ENCODE peak calls at places on chromosomes 12 and 14, in six cellular contexts. One of them, this sample, is unnamed.

GRCh38 chr12:45369065-45369464 is 153.2 kb downstream of the ANO6 start:
- DNase-seq in neural progenitor cell: no peak
- DNase-seq in transverse colon: no peak
- DNase-seq in thoracic aorta: no peak
- DNase-seq in testis: no peak
- DNase-seq in astrocyte: peak; percentile 59
- DNase-seq in this sample: no peak

GRCh38 chr12:69410571-69410970 is 51.0 kb downstream of the YEATS4 start:
- DNase-seq in neural progenitor cell: no peak
- DNase-seq in transverse colon: no peak
- DNase-seq in thoracic aorta: no peak
- DNase-seq in testis: no peak
- DNase-seq in astrocyte: no peak
- DNase-seq in this sample: no peak

GRCh38 chr14:100304825-100305445 is 1.3 kb downstream of the SLC25A29 start:
- DNase-seq in neural progenitor cell: peak; percentile 80
- DNase-seq in transverse colon: peak; percentile 64
- DNase-seq in thoracic aorta: no peak
- DNase-seq in testis: peak; percentile 84
- DNase-seq in astrocyte: peak; percentile 39
- DNase-seq in this sample: peak; percentile 88

GRCh38 chr14:52241102-52241793 is 26.2 kb upstream of the PTGDR start:
- DNase-seq in neural progenitor cell: no peak
- DNase-seq in transverse colon: no peak
- DNase-seq in thoracic aorta: no peak
- DNase-seq in testis: no peak
- DNase-seq in astrocyte: peak; percentile 73
- DNase-seq in this sample: no peak

GRCh38 chr14:24260026-24260779 is 2.8 kb downstream of the TGM1 start:
- DNase-seq in neural progenitor cell: no peak
- DNase-seq in transverse colon: no peak
- DNase-seq in thoracic aorta: no peak
- DNase-seq in testis: no peak
- DNase-seq in astrocyte: no peak
- DNase-seq in this sample: peak; percentile 47

GRCh38 chr12:93943766-93944165 is 204.6 kb upstream of the PLXNC1 start:
- DNase-seq in neural progenitor cell: no peak
- DNase-seq in transverse colon: no peak
- DNase-seq in thoracic aorta: no peak
- DNase-seq in testis: no peak
- DNase-seq in astrocyte: peak; percentile 15
- DNase-seq in this sample: no peak

GRCh38 chr12:94925729-94926128 is 77.8 kb downstream of the NDUFA12 start:
- DNase-seq in neural progenitor cell: no peak
- DNase-seq in transverse colon: no peak
- DNase-seq in thoracic aorta: no peak
- DNase-seq in testis: no peak
- DNase-seq in astrocyte: no peak
- DNase-seq in this sample: no peak

GRCh38 chr14:70641548-70642312 is at the start of gene TTC9:
- DNase-seq in neural progenitor cell: peak; percentile 78
- DNase-seq in transverse colon: peak; percentile 22
- DNase-seq in thoracic aorta: no peak
- DNase-seq in testis: no peak
- DNase-seq in astrocyte: no peak
- DNase-seq in this sample: peak; percentile 19

GRCh38 chr12:57268264-57268663 is 17.3 kb upstream of the STAC3 start:
- DNase-seq in neural progenitor cell: no peak
- DNase-seq in transverse colon: no peak
- DNase-seq in thoracic aorta: no peak
- DNase-seq in testis: no peak
- DNase-seq in astrocyte: no peak
- DNase-seq in this sample: no peak

GRCh38 chr12:59646636-59647035 is 50.8 kb downstream of the SLC16A7 start:
- DNase-seq in neural progenitor cell: no peak
- DNase-seq in transverse colon: no peak
- DNase-seq in thoracic aorta: no peak
- DNase-seq in testis: no peak
- DNase-seq in astrocyte: no peak
- DNase-seq in this sample: no peak

GRCh38 chr12:117165342-117165741 is 24.9 kb downstream of the FBXO21 start:
- DNase-seq in neural progenitor cell: no peak
- DNase-seq in transverse colon: no peak
- DNase-seq in thoracic aorta: no peak
- DNase-seq in testis: no peak
- DNase-seq in astrocyte: no peak
- DNase-seq in this sample: peak; percentile 42

GRCh38 chr12:3228587-3228986 is 151.4 kb downstream of the TSPAN9 start:
- DNase-seq in neural progenitor cell: no peak
- DNase-seq in transverse colon: no peak
- DNase-seq in thoracic aorta: no peak
- DNase-seq in testis: no peak
- DNase-seq in astrocyte: no peak
- DNase-seq in this sample: no peak

GRCh38 chr14:100063314-100063941 is 1.8 kb upstream of the EVL start:
- DNase-seq in neural progenitor cell: no peak
- DNase-seq in transverse colon: no peak
- DNase-seq in thoracic aorta: no peak
- DNase-seq in testis: no peak
- DNase-seq in astrocyte: no peak
- DNase-seq in this sample: no peak

GRCh38 chr14:54207991-54208520 is 188.8 kb upstream of the CDKN3 start:
- DNase-seq in neural progenitor cell: no peak
- DNase-seq in transverse colon: no peak
- DNase-seq in thoracic aorta: no peak
- DNase-seq in testis: no peak
- DNase-seq in astrocyte: peak; percentile 36
- DNase-seq in this sample: no peak
- H3K4me1 ChIP-seq in neural progenitor cell: no peaks in the 10 kb centered on the region
- H3K4me1 ChIP-seq in transverse colon: no peaks in the 10 kb centered on the region
- H3K4me1 ChIP-seq in thoracic aorta: peaks cover 31% of the 10 kb centered on the region
- H3K4me1 ChIP-seq in testis: no peaks in the 10 kb centered on the region
- H3K4me1 ChIP-seq in astrocyte: peaks cover 51% of the 10 kb centered on the region
- H3K4me1 ChIP-seq in this sample: no peaks in the 10 kb centered on the region

GRCh38 chr12:80714055-80714454 is 2.7 kb upstream of the MYF5 start:
- DNase-seq in neural progenitor cell: peak; percentile 73
- DNase-seq in transverse colon: no peak
- DNase-seq in thoracic aorta: no peak
- DNase-seq in testis: no peak
- DNase-seq in astrocyte: peak; percentile 25
- DNase-seq in this sample: no peak

GRCh38 chr12:80712866-80713265 is 3.8 kb upstream of the MYF5 start:
- DNase-seq in neural progenitor cell: no peak
- DNase-seq in transverse colon: no peak
- DNase-seq in thoracic aorta: no peak
- DNase-seq in testis: no peak
- DNase-seq in astrocyte: no peak
- DNase-seq in this sample: no peak

GRCh38 chr12:80713419-80713818 is 3.3 kb upstream of the MYF5 start:
- DNase-seq in neural progenitor cell: no peak
- DNase-seq in transverse colon: no peak
- DNase-seq in thoracic aorta: no peak
- DNase-seq in testis: no peak
- DNase-seq in astrocyte: no peak
- DNase-seq in this sample: no peak

GRCh38 chr12:80715850-80716249 is 862 bp upstream of the MYF5 start:
- DNase-seq in neural progenitor cell: no peak
- DNase-seq in transverse colon: no peak
- DNase-seq in thoracic aorta: no peak
- DNase-seq in testis: no peak
- DNase-seq in astrocyte: no peak
- DNase-seq in this sample: no peak

DNA sequence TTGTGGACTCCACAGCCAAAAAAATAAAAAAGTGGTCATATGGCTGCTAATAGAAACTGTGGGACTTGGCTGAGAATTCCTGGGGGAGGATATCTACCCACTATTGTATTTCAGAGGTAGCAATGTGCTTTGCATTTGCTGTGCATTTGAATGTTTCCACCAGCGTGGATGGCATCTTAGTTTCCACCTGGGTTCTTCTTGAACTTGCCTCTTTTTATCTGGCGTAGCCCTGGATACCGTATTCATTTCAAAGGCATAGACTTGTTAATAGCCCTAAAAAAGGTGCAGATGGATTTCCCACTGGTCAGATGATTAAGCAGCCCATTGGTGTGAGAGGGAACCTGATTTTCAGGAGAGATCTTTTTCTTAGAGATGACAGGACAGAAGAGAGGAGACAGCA is 1.9 kb upstream of the MYF5 start:
- DNase-seq in neural progenitor cell: no peak
- DNase-seq in transverse colon: no peak
- DNase-seq in thoracic aorta: no peak
- DNase-seq in testis: no peak
- DNase-seq in astrocyte: no peak
- DNase-seq in this sample: no peak
- H3K4me3 ChIP-seq in neural progenitor cell: peak overlapping the region; percentile 37
- H3K4me3 ChIP-seq in transverse colon: no peak overlapping the region
- H3K4me3 ChIP-seq in thoracic aorta: no peak overlapping the region
- H3K4me3 ChIP-seq in testis: no peak overlapping the region
- H3K4me3 ChIP-seq in astrocyte: no peak overlapping the region
- H3K4me3 ChIP-seq in this sample: no peak overlapping the region

GRCh38 chr12:109713187-109713984 is at the start of gene FAM222A:
- DNase-seq in neural progenitor cell: peak; percentile 98
- DNase-seq in transverse colon: peak; percentile 97
- DNase-seq in thoracic aorta: peak; percentile 82
- DNase-seq in testis: peak; percentile 97
- DNase-seq in astrocyte: peak; percentile 82
- DNase-seq in this sample: peak; percentile 97
- TF ChIP-seq CTCF in neural progenitor cell: no peak
- TF ChIP-seq CTCF in transverse colon: no peak
- TF ChIP-seq CTCF in thoracic aorta: no peak
- TF ChIP-seq CTCF in testis: peak; percentile 13
- TF ChIP-seq CTCF in astrocyte: no peak
- TF ChIP-seq CTCF in this sample: peak; percentile 14

GRCh38 chr12:124561231-124561630 is 6.2 kb downstream of the NCOR2 start:
- DNase-seq in neural progenitor cell: no peak
- DNase-seq in transverse colon: no peak
- DNase-seq in thoracic aorta: no peak
- DNase-seq in testis: no peak
- DNase-seq in astrocyte: no peak
- DNase-seq in this sample: no peak

GRCh38 chr12:124559182-124560017 is 8.0 kb downstream of the NCOR2 start:
- DNase-seq in neural progenitor cell: no peak
- DNase-seq in transverse colon: no peak
- DNase-seq in thoracic aorta: no peak
- DNase-seq in testis: no peak
- DNase-seq in astrocyte: no peak
- DNase-seq in this sample: no peak

GRCh38 chr12:124562018-124562795 is 5.2 kb downstream of the NCOR2 start:
- DNase-seq in neural progenitor cell: no peak
- DNase-seq in transverse colon: no peak
- DNase-seq in thoracic aorta: no peak
- DNase-seq in testis: no peak
- DNase-seq in astrocyte: no peak
- DNase-seq in this sample: no peak

GRCh38 chr12:124558298-124558697 is 9.1 kb downstream of the NCOR2 start:
- DNase-seq in neural progenitor cell: no peak
- DNase-seq in transverse colon: no peak
- DNase-seq in thoracic aorta: no peak
- DNase-seq in testis: no peak
- DNase-seq in astrocyte: no peak
- DNase-seq in this sample: no peak

GRCh38 chr12:124560519-124560918 is 6.9 kb downstream of the NCOR2 start:
- DNase-seq in neural progenitor cell: no peak
- DNase-seq in transverse colon: no peak
- DNase-seq in thoracic aorta: no peak
- DNase-seq in testis: no peak
- DNase-seq in astrocyte: no peak
- DNase-seq in this sample: no peak
- H3K4me1 ChIP-seq in neural progenitor cell: peaks cover 29% of the 10 kb centered on the region
- H3K4me1 ChIP-seq in transverse colon: peaks cover 54% of the 10 kb centered on the region
- H3K4me1 ChIP-seq in thoracic aorta: peaks cover 53% of the 10 kb centered on the region
- H3K4me1 ChIP-seq in testis: peaks cover 72% of the 10 kb centered on the region
- H3K4me1 ChIP-seq in astrocyte: peaks cover 20% of the 10 kb centered on the region
- H3K4me1 ChIP-seq in this sample: peaks cover 50% of the 10 kb centered on the region

GRCh38 chr12:122174155-122174845 is at the start of gene IL31:
- DNase-seq in neural progenitor cell: no peak
- DNase-seq in transverse colon: no peak
- DNase-seq in thoracic aorta: no peak
- DNase-seq in testis: no peak
- DNase-seq in astrocyte: no peak
- DNase-seq in this sample: no peak
- H3K4me3 ChIP-seq in neural progenitor cell: no peak within 1 kb of the TSS
- H3K4me3 ChIP-seq in transverse colon: no peak within 1 kb of the TSS
- H3K4me3 ChIP-seq in thoracic aorta: no peak within 1 kb of the TSS
- H3K4me3 ChIP-seq in testis: no peak within 1 kb of the TSS
- H3K4me3 ChIP-seq in astrocyte: no peak within 1 kb of the TSS
- H3K4me3 ChIP-seq in this sample: no peak within 1 kb of the TSS

DNA sequence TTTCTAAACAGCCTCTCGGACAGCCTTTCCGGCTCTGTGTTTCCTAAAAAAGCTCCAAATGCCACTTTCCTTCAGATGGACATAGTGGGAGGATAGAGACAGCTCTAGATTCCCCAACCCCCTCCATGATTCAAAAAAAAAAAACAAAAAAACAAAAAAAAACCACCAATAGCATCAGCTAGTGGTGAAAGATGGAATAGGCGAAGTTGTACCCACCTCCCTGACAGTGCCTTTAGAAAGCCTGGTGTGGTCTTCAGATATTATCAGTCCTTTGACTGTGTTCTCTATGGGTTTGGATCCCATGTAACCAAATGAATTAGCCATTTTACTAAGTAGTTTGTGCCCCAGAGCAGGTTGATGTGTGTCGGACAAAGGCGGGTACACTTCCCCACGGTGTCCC is 94.1 kb downstream of the PHETA1 start:
- DNase-seq in neural progenitor cell: peak; percentile 33
- DNase-seq in transverse colon: no peak
- DNase-seq in thoracic aorta: no peak
- DNase-seq in testis: no peak
- DNase-seq in astrocyte: no peak
- DNase-seq in this sample: no peak
- TF ChIP-seq CTCF in neural progenitor cell: peak; percentile 62
- TF ChIP-seq CTCF in transverse colon: peak; percentile 5
- TF ChIP-seq CTCF in thoracic aorta: no peak
- TF ChIP-seq CTCF in testis: peak; percentile 55
- TF ChIP-seq CTCF in astrocyte: peak; percentile 50
- TF ChIP-seq CTCF in this sample: no peak

GRCh38 chr14:55586411-55586810 is 6.4 kb downstream of the KTN1 start:
- DNase-seq in neural progenitor cell: no peak
- DNase-seq in transverse colon: no peak
- DNase-seq in thoracic aorta: no peak
- DNase-seq in testis: no peak
- DNase-seq in astrocyte: no peak
- DNase-seq in this sample: no peak

GRCh38 chr14:55587847-55588246 is 7.8 kb downstream of the KTN1 start:
- DNase-seq in neural progenitor cell: no peak
- DNase-seq in transverse colon: no peak
- DNase-seq in thoracic aorta: no peak
- DNase-seq in testis: no peak
- DNase-seq in astrocyte: no peak
- DNase-seq in this sample: no peak

GRCh38 chr14:55583942-55584468 is 4.0 kb downstream of the KTN1 start:
- DNase-seq in neural progenitor cell: no peak
- DNase-seq in transverse colon: no peak
- DNase-seq in thoracic aorta: no peak
- DNase-seq in testis: no peak
- DNase-seq in astrocyte: no peak
- DNase-seq in this sample: no peak

GRCh38 chr14:55588259-55588699 is 8.3 kb downstream of the KTN1 start:
- DNase-seq in neural progenitor cell: no peak
- DNase-seq in transverse colon: no peak
- DNase-seq in thoracic aorta: no peak
- DNase-seq in testis: no peak
- DNase-seq in astrocyte: peak; percentile 43
- DNase-seq in this sample: no peak

GRCh38 chr14:55585854-55586253 is 5.8 kb downstream of the KTN1 start:
- DNase-seq in neural progenitor cell: no peak
- DNase-seq in transverse colon: no peak
- DNase-seq in thoracic aorta: no peak
- DNase-seq in testis: no peak
- DNase-seq in astrocyte: peak; percentile 64
- DNase-seq in this sample: no peak
- H3K4me1 ChIP-seq in neural progenitor cell: peaks cover 29% of the 10 kb centered on the region
- H3K4me1 ChIP-seq in transverse colon: peaks cover 62% of the 10 kb centered on the region
- H3K4me1 ChIP-seq in thoracic aorta: peaks cover 72% of the 10 kb centered on the region
- H3K4me1 ChIP-seq in testis: peaks cover 52% of the 10 kb centered on the region
- H3K4me1 ChIP-seq in astrocyte: peaks cover 38% of the 10 kb centered on the region
- H3K4me1 ChIP-seq in this sample: peaks cover 70% of the 10 kb centered on the region

This sample was measured in body of pancreas.